ENCODE peak calls at places on chromosome 14, in four cellular contexts. Q is HepG2, Z is GM12878, F is K562. D is an unnamed sample.

GRCh38 chr14:105508069-105508468 is 17.0 kb downstream of the TEDC1 start:
- DNase-seq in F (no peak), Z (no peak), Q (no peak), D (no peak)

GRCh38 chr14:101928415-101928841 is 35.9 kb upstream of the DYNC1H1 start:
- DNase-seq in Z (no peak), F (peak), Q (no peak), D (no peak)

GRCh38 chr14:81561084-81561775 is 27.6 kb upstream of the SEL1L start:
- DNase-seq in Q (no peak), F (no peak), Z (no peak), D (no peak)

GRCh38 chr14:77040995-77041744 is 12.7 kb upstream of the IRF2BPL start:
- DNase-seq in F (no peak), Q (no peak), Z (no peak), D (no peak)

GRCh38 chr14:100782516-100783320 is 43.2 kb upstream of the MEG3 start:
- DNase-seq in Q (peak), F (no peak), Z (no peak), D (no peak)

GRCh38 chr14:52876806-52877205 is 74.0 kb downstream of the FERMT2 start:
- DNase-seq in Z (no peak), Q (no peak), F (no peak), D (no peak)

GRCh38 chr14:66284346-66284745 is 201.8 kb upstream of the CCDC196 start:
- DNase-seq in Q (peak), F (no peak), Z (no peak), D (no peak)

GRCh38 chr14:99601301-99601945 is 2.6 kb downstream of the CCDC85C start:
- DNase-seq in Z (no peak), F (no peak), Q (peak), D (no peak)

GRCh38 chr14:72518809-72519377 is 375.0 kb downstream of the DPF3 start:
- DNase-seq in Q (no peak), F (peak), Z (peak), D (no peak)

GRCh38 chr14:71438684-71439083 is 493.5 kb upstream of the RGS6 start:
- DNase-seq in F (no peak), Q (no peak), Z (no peak), D (no peak)

GRCh38 chr14:29463727-29464370 is 463.8 kb downstream of the PRKD1 start:
- DNase-seq in Z (no peak), F (no peak), Q (no peak), D (no peak)

DNA sequence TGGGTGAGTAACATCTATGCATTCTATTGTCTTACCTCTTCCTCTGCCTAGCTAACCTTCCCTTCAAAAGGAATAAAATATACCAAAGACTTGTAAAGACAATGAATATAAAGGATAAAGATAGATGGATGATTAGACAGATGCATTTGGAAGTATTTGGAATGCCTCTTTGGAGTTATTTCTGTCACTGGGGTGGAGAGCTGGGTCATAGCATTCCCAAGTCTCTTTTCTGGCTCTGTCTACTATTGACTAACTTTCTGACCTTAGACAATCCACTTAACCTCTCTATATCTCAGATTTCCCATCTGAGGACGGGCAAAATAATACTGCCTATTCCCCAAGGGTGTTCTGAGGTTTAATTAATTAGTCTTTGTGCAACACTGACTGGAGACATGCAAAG is 517.4 kb downstream of the DIO2 start:
- DNase-seq in Z (no peak), Q (no peak), F (no peak), D (no peak)
- H3K4me2 ChIP-seq in Z (no peak), Q (no peak), F (no peak), D (no peak)

DNA sequence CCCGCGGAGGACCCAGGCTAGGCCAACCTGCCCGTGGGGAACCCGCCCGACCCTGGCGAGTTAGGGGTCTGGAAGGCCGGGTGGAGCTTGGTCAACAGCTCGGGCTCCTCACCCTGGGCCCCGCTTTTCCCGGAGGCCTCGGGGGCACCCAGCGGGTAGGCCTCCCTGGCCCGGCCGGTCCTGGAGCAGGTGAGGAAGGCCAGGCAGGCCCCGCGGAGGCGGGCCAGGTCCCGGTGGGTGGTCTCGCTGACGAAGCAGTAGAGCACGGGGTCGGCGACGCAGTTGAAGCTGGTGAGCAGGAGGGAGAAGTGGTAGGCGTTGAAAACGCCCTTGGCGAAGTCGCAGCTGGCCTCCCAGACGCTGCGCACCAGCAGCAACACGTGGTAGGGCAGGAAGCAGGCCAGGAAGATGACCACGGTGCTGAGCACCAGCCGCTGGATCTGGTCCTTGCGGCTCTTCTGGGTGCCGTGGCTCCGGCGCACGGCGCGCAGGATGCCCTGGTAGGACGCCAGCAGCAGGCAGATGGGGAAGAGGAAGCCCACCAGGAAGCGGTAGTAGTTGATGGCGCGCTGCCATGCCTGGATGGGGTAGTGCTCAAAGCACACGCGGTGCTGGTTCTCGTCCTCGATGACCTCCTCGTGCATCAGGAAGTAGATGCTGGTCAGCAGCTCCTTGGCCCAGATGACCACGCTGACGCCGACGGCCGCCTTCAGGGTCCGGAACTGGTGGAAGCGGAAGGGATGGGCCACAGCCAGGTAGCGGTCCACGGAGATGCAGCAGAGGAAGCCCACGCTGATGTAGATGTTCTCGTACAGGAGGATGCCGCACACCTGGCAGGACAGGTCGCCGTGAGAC is 10.3 kb downstream of the GPR68 start:
- DNase-seq in Z (no peak), F (no peak), Q (no peak), D (no peak)
- TF ChIP-seq POLR2AphosphoS5 in Z (no peak), F (no peak), Q (no peak), D (no peak)

GRCh38 chr14:50657753-50658152 is 10.4 kb downstream of the SAV1 start:
- DNase-seq in Q (no peak), F (no peak), Z (no peak), D (no peak)

GRCh38 chr14:50659327-50659974 is 8.7 kb downstream of the SAV1 start:
- DNase-seq in F (no peak), Z (no peak), Q (no peak), D (peak)

GRCh38 chr14:50658203-50658602 is 9.9 kb downstream of the SAV1 start:
- DNase-seq in Z (no peak), Q (no peak), F (no peak), D (peak)
- TF ChIP-seq MYC in Z (no peak), Q (no peak), F (no peak), D (no peak)

GRCh38 chr14:103662591-103662990 is 33.6 kb downstream of the KLC1 start:
- DNase-seq in F (no peak), Q (no peak), Z (no peak), D (no peak)
- H3K4me2 ChIP-seq in F (no peak), Q (no peak), Z (no peak), D (no peak)

GRCh38 chr14:59087240-59087639 is 101.2 kb upstream of the DAAM1 start:
- DNase-seq in F (no peak), Q (no peak), Z (no peak), D (no peak)
- TF ChIP-seq POLR2AphosphoS5 in F (no peak), Q (no peak), Z (no peak), D (no peak)

GRCh38 chr14:104317975-104318557 is 179.7 kb downstream of the KIF26A start:
- DNase-seq in Z (no peak), F (no peak), Q (no peak), D (no peak)

GRCh38 chr14:104317500-104317805 is 179.1 kb downstream of the KIF26A start:
- DNase-seq in Z (no peak), F (no peak), Q (no peak), D (no peak)

GRCh38 chr14:104316121-104316722 is 177.8 kb downstream of the KIF26A start:
- DNase-seq in Q (no peak), F (no peak), Z (no peak), D (no peak)

GRCh38 chr14:104315625-104316024 is 177.2 kb downstream of the KIF26A start:
- DNase-seq in Z (no peak), F (no peak), Q (no peak), D (no peak)

GRCh38 chr14:104316723-104317499 is 178.5 kb downstream of the KIF26A start:
- DNase-seq in Z (no peak), F (no peak), Q (no peak), D (no peak)
- TF ChIP-seq MYC in Z (no peak), F (no peak), Q (no peak), D (no peak)

GRCh38 chr14:95467232-95467631 is 49.2 kb downstream of the SYNE3 start:
- DNase-seq in F (no peak), Q (no peak), Z (no peak), D (no peak)

GRCh38 chr14:95467657-95468056 is 48.8 kb downstream of the SYNE3 start:
- DNase-seq in Z (no peak), Q (no peak), F (no peak), D (no peak)

GRCh38 chr14:95469134-95469481 is 47.3 kb downstream of the SYNE3 start:
- DNase-seq in Q (no peak), Z (no peak), F (no peak), D (no peak)

GRCh38 chr14:95466506-95466905 is 49.9 kb downstream of the SYNE3 start:
- DNase-seq in Z (no peak), Q (no peak), F (no peak), D (no peak)

DNA sequence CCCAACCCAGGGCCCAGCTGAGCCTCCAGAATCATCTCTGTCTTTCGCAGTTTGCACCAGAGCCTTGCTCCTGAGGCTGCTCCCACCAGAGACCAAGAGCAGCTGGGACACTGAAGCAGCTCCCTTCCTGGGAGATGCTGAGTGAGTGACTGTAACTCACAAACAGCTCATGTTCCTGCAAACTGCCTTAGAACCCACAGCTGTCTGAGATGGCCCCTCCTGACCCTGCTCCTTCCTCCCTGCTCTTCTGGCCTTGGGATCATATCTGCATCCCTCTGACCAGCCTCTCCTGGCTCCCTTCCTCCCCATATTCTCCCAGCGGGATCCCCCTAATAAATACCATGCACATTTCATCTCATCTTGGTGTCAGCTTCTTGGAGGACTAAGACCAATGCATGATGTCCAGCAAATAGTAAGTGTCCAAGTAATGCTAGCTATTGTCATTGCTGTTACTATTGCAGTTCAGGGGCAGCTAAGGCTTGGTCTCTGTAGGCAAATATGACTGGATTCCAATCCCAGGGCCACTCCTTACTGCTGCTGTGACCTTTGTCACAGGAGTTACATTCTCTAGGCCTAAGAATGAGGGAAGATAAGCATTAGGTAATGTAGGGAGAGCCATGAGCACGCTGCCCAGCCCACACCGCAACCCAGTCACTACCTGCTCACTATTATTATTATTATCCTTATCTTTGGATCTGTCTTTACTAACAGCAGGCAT is 47.9 kb downstream of the SYNE3 start:
- DNase-seq in Q (peak), F (no peak), Z (no peak), D (no peak)
- H3K4me2 ChIP-seq in Q (peak), F (no peak), Z (no peak), D (no peak)

D was measured in endothelial cell of umbilical vein.